ENCODE peak calls at places on chromosomes 11 and 22, in ten cellular contexts. E is K562; Y is prostate gland; T is MCF 10A; O is CD4-positive, alpha-beta T cell; P is suprapubic skin; S is cardiac fibroblast; W is right atrium auricular region; R is lung; Z is HL-60. I is an unnamed sample.

GRCh38 chr22:47233316-47234243 is 471.1 kb downstream of the TBC1D22A start:
- DNase-seq in E (no peak), Y (no peak), T (no peak), O (no peak), P (no peak), S (no peak), W (peak), R (peak), Z (no peak), I (peak)

GRCh38 chr11:129346916-129347315 is 28.7 kb upstream of the BARX2 start:
- DNase-seq in E (no peak), Y (no peak), T (no peak), O (no peak), P (no peak), S (no peak), W (no peak), R (no peak), Z (no peak), I (no peak)

GRCh38 chr22:28245579-28246224 is 326.6 kb upstream of the PITPNB start:
- DNase-seq in E (no peak), Y (no peak), T (no peak), O (no peak), P (no peak), S (no peak), W (no peak), R (no peak), Z (no peak), I (no peak)

GRCh38 chr11:88330826-88331428 is 6.6 kb downstream of the CTSC start:
- DNase-seq in E (no peak), Y (no peak), T (no peak), O (no peak), P (no peak), S (no peak), W (no peak), R (no peak), Z (no peak), I (no peak)

GRCh38 chr11:61091373-61092279 is 10.7 kb upstream of the CD5 start:
- DNase-seq in E (no peak), Y (no peak), T (peak), O (peak), P (no peak), S (peak), W (no peak), R (no peak), Z (peak), I (no peak)

GRCh38 chr11:57913713-57914704 is 109.7 kb upstream of the OR9Q1 start:
- DNase-seq in E (peak), Y (no peak), T (no peak), O (no peak), P (no peak), S (peak), W (no peak), R (no peak), Z (no peak), I (no peak)

GRCh38 chr11:76790251-76790650 is 7.1 kb downstream of the TSKU start:
- DNase-seq in E (no peak), Y (no peak), T (no peak), O (no peak), P (no peak), S (no peak), W (no peak), R (no peak), Z (no peak), I (no peak)

GRCh38 chr22:28172948-28173360 is 253.9 kb upstream of the PITPNB start:
- DNase-seq in E (no peak), Y (no peak), T (peak), O (no peak), P (no peak), S (no peak), W (no peak), R (no peak), Z (no peak), I (no peak)

GRCh38 chr22:34429314-34429713 is 509.0 kb upstream of the LARGE1 start:
- DNase-seq in E (no peak), Y (no peak), T (no peak), O (no peak), P (no peak), S (no peak), W (no peak), R (no peak), Z (no peak), I (no peak)

GRCh38 chr11:17564687-17565042 is 17.6 kb downstream of the OTOG start:
- DNase-seq in E (no peak), Y (no peak), T (no peak), O (no peak), P (no peak), S (peak), W (no peak), R (no peak), Z (no peak), I (no peak)

GRCh38 chr11:62054484-62055121 is 69.2 kb upstream of the INCENP start:
- DNase-seq in E (peak), Y (no peak), T (peak), O (peak), P (no peak), S (peak), W (no peak), R (peak), Z (no peak), I (no peak)

GRCh38 chr22:42868751-42869251 is 11.7 kb upstream of the ARFGAP3 start:
- DNase-seq in E (no peak), Y (peak), T (no peak), O (no peak), P (no peak), S (no peak), W (no peak), R (peak), Z (no peak), I (no peak)

GRCh38 chr11:133239530-133239929 is 292.8 kb downstream of the OPCML start:
- DNase-seq in E (no peak), Y (no peak), T (no peak), O (no peak), P (no peak), S (no peak), W (no peak), R (no peak), Z (no peak), I (no peak)

GRCh38 chr11:33168605-33169240 is 7.4 kb upstream of the CSTF3 start:
- DNase-seq in E (no peak), Y (no peak), T (no peak), O (no peak), P (no peak), S (no peak), W (no peak), R (no peak), Z (no peak), I (no peak)

GRCh38 chr22:37253164-37253660 is 9.1 kb upstream of the RAC2 start:
- DNase-seq in E (no peak), Y (no peak), T (no peak), O (no peak), P (no peak), S (no peak), W (no peak), R (no peak), Z (no peak), I (no peak)
- TF ChIP-seq CTCF in E (no peak), Y (no peak), T (no peak), O (no peak), P (no peak), S (no peak), W (no peak), R (no peak), Z (no peak), I (no peak)

GRCh38 chr11:112961751-112962747 is 829 bp downstream of the NCAM1 start:
- DNase-seq in E (no peak), Y (no peak), T (no peak), O (no peak), P (no peak), S (no peak), W (no peak), R (no peak), Z (peak), I (no peak)
- TF ChIP-seq CTCF in E (no peak), Y (no peak), T (no peak), O (no peak), P (no peak), S (no peak), W (no peak), R (no peak), Z (no peak), I (no peak)

DNA sequence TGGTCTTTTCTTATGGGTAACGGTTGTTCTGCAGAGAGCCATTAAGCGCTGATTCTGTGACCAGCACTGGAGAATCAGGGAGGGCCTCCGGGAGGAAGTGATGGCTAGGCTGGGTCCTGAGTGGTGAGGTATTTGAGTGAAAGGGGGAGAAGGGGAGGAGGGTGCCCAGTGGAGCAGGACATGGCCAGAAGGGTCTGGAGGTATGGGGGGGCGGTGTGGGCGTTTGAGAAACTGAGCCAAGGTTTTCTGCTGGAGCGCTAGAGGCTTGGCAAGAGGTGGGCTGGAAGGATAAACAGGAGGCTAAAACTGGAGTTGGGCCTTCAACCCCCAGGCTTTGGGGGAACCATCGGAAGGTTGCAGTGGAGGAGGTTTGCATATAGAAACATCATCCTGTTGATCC is 72.5 kb downstream of the FBLN1 start:
- DNase-seq in E (no peak), Y (no peak), T (no peak), O (no peak), P (no peak), S (no peak), W (no peak), R (no peak), Z (no peak), I (no peak)
- TF ChIP-seq CTCF in E (no peak), Y (no peak), T (no peak), O (no peak), P (no peak), S (no peak), W (no peak), R (no peak), Z (no peak), I (no peak)

GRCh38 chr11:64165482-64165841 is 451 bp downstream of the MACROD1 start:
- DNase-seq in E (peak), Y (no peak), T (peak), O (no peak), P (no peak), S (no peak), W (no peak), R (no peak), Z (no peak), I (no peak)
- TF ChIP-seq CTCF in E (peak), Y (no peak), T (peak), O (no peak), P (no peak), S (no peak), W (no peak), R (no peak), Z (no peak), I (no peak)

DNA sequence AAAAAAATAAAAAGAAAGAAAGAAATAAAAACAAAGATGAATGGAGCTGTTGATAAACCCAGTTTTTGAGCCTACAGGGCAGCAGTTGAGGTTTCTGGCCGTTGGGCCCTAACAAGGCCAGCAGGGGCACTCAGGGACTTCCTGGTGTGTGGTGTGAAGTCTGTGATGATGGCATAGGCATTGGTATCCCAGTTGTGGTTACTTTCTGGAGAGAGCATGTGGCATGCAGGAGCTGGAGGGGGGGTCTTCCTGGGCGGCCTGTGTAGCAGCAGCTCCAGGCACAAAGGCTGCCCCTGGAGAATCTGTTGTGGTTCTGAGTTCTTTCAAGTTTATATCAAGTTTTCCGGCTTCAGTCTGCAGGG is 2.0 kb upstream of the TXNRD2 start:
- DNase-seq in E (peak), Y (no peak), T (no peak), O (no peak), P (no peak), S (peak), W (no peak), R (no peak), Z (peak), I (no peak)
- TF ChIP-seq CTCF in E (peak), Y (no peak), T (no peak), O (no peak), P (no peak), S (no peak), W (no peak), R (no peak), Z (no peak), I (no peak)

DNA sequence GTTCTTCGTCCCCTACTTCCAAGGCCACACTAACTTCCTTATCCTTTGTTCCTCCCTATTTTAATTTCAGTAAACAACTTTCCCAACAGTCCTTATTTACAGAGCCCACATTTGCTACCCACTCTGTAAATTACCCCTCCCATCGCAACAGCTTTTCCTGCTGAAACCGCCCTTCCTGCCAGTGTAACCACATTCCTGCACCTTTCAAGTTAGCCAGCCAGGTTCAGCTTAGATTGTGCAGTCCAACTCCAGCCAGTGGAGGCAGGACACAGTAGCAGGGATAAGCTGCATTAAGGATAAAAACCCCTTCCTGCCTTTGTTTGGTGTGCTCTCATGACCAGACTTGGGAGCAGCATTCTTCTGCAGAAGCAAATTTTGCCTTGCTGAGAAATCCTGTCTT is 768.3 kb upstream of the ARHGAP42 start:
- DNase-seq in E (no peak), Y (no peak), T (no peak), O (no peak), P (no peak), S (no peak), W (no peak), R (no peak), Z (no peak), I (no peak)
- TF ChIP-seq CTCF in E (no peak), Y (no peak), T (no peak), O (no peak), P (no peak), S (no peak), W (no peak), R (no peak), Z (no peak), I (no peak)

I was measured in osteocyte.